ENCODE peak calls at places on chromosomes 4 and X, in seven cellular contexts. Z, H, E, W, O, M and V are unnamed samples.

GRCh38 chr4:12446237-12446636 is 1017.5 kb upstream of the HS3ST1 start:
- DNase-seq in Z (no peak), W (peak; percentile 12), E (no peak), M (no peak), O (no peak), H (no peak), V (no peak)

GRCh38 chr4:52837716-52838558 is 24.2 kb upstream of the RASL11B start:
- DNase-seq in O (peak; percentile 31), Z (no peak), W (no peak), E (no peak), H (no peak), M (no peak), V (no peak)

GRCh38 chrX:112867570-112867969 is 26.9 kb upstream of the AMOT start:
- DNase-seq in Z (no peak), M (no peak), W (no peak), E (no peak), H (peak; percentile 22), O (no peak), V (no peak)

GRCh38 chr4:173281420-173282333 is 52.5 kb downstream of the HMGB2 start:
- DNase-seq in O (no peak), H (no peak), W (no peak), M (no peak), Z (no peak), E (no peak), V (no peak)

GRCh38 chrX:352582-353314 is 34.0 kb downstream of the PPP2R3B start:
- DNase-seq in O (no peak), M (no peak), W (no peak), H (no peak), Z (no peak), E (peak; percentile 41), V (no peak)

GRCh38 chr4:78565971-78566372 is 14.4 kb downstream of the ANXA3 start:
- DNase-seq in W (no peak), E (no peak), M (no peak), Z (no peak), H (peak; percentile 92), O (peak; percentile 92), V (no peak)

GRCh38 chrX:30713061-30713525 is 59.9 kb downstream of the GK start:
- DNase-seq in H (peak; percentile 21), W (peak; percentile 51), Z (peak; percentile 38), O (peak; percentile 40), M (peak; percentile 85), E (peak; percentile 51), V (peak; percentile 45)

GRCh38 chrX:65821721-65822496 is 154.5 kb downstream of the MSN start:
- DNase-seq in W (no peak), E (no peak), Z (no peak), H (no peak), O (no peak), M (no peak), V (no peak)

GRCh38 chrX:29488919-29489318 is 726.4 kb upstream of the MAGEB2 start:
- DNase-seq in O (no peak), H (no peak), E (no peak), W (no peak), Z (no peak), M (peak; percentile 25), V (no peak)

GRCh38 chr4:176575141-176575731 is 217.5 kb downstream of the VEGFC start:
- DNase-seq in W (no peak), O (no peak), Z (no peak), H (no peak), E (no peak), M (no peak), V (no peak)

GRCh38 chr4:41696131-41696530 is 52.4 kb downstream of the PHOX2B start:
- DNase-seq in O (no peak), H (no peak), Z (no peak), M (no peak), W (no peak), E (no peak), V (no peak)

GRCh38 chr4:124459922-124460301 is 252.6 kb downstream of the ANKRD50 start:
- DNase-seq in E (no peak), Z (no peak), W (no peak), H (no peak), O (no peak), M (no peak), V (no peak)

GRCh38 chr4:174222266-174222872 is 61.1 kb downstream of the FBXO8 start:
- DNase-seq in H (peak; percentile 13), O (peak; percentile 16), M (no peak), Z (peak; percentile 37), W (no peak), E (no peak), V (no peak)

GRCh38 chr4:24980064-24980690 is 50.6 kb downstream of the LGI2 start:
- DNase-seq in E (peak; percentile 67), M (peak; percentile 19), W (peak; percentile 53), Z (peak; percentile 59), O (peak; percentile 33), H (peak; percentile 61), V (peak; percentile 60)

GRCh38 chr4:124727331-124727730 is 14.8 kb upstream of the ANKRD50 start:
- DNase-seq in O (no peak), W (no peak), H (no peak), Z (no peak), E (no peak), M (no peak), V (no peak)

GRCh38 chrX:134338527-134338926 is 101.5 kb downstream of the CCDC160 start:
- DNase-seq in Z (no peak), O (no peak), H (no peak), E (no peak), M (peak; percentile 2), W (no peak), V (no peak)

GRCh38 chr4:153655928-153656327 is 28.2 kb upstream of the TLR2 start:
- DNase-seq in H (no peak), Z (no peak), W (no peak), O (no peak), M (no peak), E (no peak), V (no peak)

GRCh38 chr4:181204109-181204508 is 1039.1 kb upstream of the TENM3 start:
- DNase-seq in H (no peak), E (no peak), Z (no peak), M (no peak), W (no peak), O (no peak), V (no peak)

GRCh38 chrX:115898382-115899001 is 272.1 kb upstream of the AGTR2 start:
- DNase-seq in M (no peak), E (peak; percentile 47), Z (peak; percentile 21), W (peak; percentile 37), O (peak; percentile 81), H (peak; percentile 6), V (no peak)

GRCh38 chr4:161448550-161449180 is 715.1 kb downstream of the FSTL5 start:
- DNase-seq in H (no peak), M (no peak), Z (no peak), E (no peak), W (no peak), O (no peak), V (no peak)
- TF ChIP-seq JUND in H (no peak), M (no peak), Z (no peak), E (no peak), W (no peak), O (no peak), V (no peak)

GRCh38 chr4:39637572-39638357 is 900 bp downstream of the SMIM14 start:
- DNase-seq in H (peak; percentile 21), M (no peak), Z (peak; percentile 41), E (peak; percentile 55), W (peak; percentile 54), O (peak; percentile 64), V (peak; percentile 63)

GRCh38 chr4:39638358-39639239 is at the start of gene SMIM14:
- DNase-seq in O (peak; percentile 96), H (peak; percentile 93), M (no peak), W (peak; percentile 98), E (peak; percentile 93), Z (peak; percentile 97), V (peak; percentile 80)

GRCh38 chr4:39641451-39641850 is 2.8 kb upstream of the SMIM14 start:
- DNase-seq in O (no peak), M (no peak), Z (no peak), H (no peak), W (no peak), E (peak; percentile 45), V (no peak)

GRCh38 chr4:39648213-39648612 is 9.5 kb upstream of the SMIM14 start:
- DNase-seq in Z (no peak), H (no peak), E (no peak), W (no peak), O (peak; percentile 42), M (no peak), V (no peak)

GRCh38 chr4:39642885-39643550 is 4.4 kb upstream of the SMIM14 start:
- DNase-seq in H (no peak), M (no peak), O (peak; percentile 66), Z (no peak), E (no peak), W (no peak), V (no peak)
- TF ChIP-seq JUND in H (no peak), M (no peak), O (no peak), Z (no peak), E (no peak), W (no peak), V (no peak)

DNA sequence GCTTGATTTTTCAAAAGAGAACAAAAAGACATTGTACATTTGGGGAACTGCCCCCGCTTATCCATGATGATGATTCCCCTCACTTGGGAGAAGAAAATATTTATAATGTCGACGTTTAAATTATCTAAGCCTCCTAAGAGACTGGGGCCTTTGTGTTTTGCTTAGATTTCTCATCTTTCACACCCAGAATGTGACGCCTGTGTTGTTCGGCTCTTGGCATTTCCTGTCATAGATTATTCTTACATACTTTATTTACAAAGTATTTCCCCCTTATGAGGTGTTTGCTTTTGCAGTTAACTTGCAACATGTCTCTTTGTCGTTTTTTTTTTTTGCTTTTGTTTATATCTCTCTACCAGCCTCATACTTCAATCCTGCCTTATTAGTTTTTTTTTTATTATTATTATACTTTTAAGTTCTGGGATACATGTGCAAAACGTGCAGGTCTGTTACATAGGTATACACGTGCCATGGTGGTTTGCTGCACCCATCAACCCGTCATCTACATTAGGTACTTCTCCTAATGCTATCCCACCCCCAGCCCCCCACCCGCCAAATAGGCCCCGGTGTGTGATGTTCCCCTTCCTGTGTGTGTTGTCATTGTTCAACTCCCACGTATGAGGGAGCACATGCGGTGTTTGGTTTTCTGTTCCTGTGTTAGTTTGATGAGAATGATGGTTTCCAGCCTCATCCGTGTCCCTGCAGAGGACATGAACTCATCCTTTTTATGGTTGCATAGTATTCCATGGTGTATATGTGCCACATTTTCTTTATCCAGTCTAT is 127.8 kb downstream of the FNIP2 start:
- DNase-seq in O (no peak), M (no peak), E (no peak), Z (no peak), H (no peak), W (no peak), V (no peak)
- TF ChIP-seq JUND in O (no peak), M (no peak), E (no peak), Z (no peak), H (no peak), W (no peak), V (no peak)

GRCh38 chr4:168150651-168151050 is 58.3 kb downstream of the ANXA10 start:
- DNase-seq in Z (no peak), M (no peak), O (no peak), W (no peak), H (no peak), E (no peak), V (no peak)

GRCh38 chr4:168154546-168155277 is 62.4 kb downstream of the ANXA10 start:
- DNase-seq in M (no peak), H (no peak), O (no peak), Z (no peak), E (no peak), W (no peak), V (no peak)

GRCh38 chr4:168151313-168151712 is 59.0 kb downstream of the ANXA10 start:
- DNase-seq in E (no peak), W (no peak), O (no peak), H (no peak), M (no peak), Z (no peak), V (no peak)

GRCh38 chr4:168152837-168153500 is 60.6 kb downstream of the ANXA10 start:
- DNase-seq in H (no peak), Z (no peak), O (no peak), W (no peak), E (no peak), M (no peak), V (no peak)

GRCh38 chr4:168153596-168154440 is 61.5 kb downstream of the ANXA10 start:
- DNase-seq in W (peak; percentile 30), O (peak; percentile 53), M (peak; percentile 4), Z (peak; percentile 6), H (peak; percentile 74), E (peak; percentile 61), V (peak; percentile 78)
- TF ChIP-seq JUND in W (no peak), O (no peak), M (no peak), Z (no peak), H (no peak), E (no peak), V (no peak)